ENCODE peak calls at places on chromosome 17, in eight cellular contexts. Q is NB4, I is lower leg skin, R is Peyer's patch, Z is prostate gland, E is heart left ventricle, H is endothelial cell of umbilical vein, V is breast epithelium. O is an unnamed sample.

GRCh38 chr17:35046245-35046644 is 17.3 kb downstream of the RFFL start:
- DNase-seq in E (no peak), I (no peak), R (no peak), Q (no peak), V (no peak), H (no peak), Z (no peak), O (no peak)

GRCh38 chr17:58487589-58488427 is at the start of gene HSF5:
- DNase-seq in Q (no peak), R (peak; percentile 80), E (no peak), H (peak; percentile 19), I (no peak), V (no peak), Z (no peak), O (peak; percentile 42)

GRCh38 chr17:42917236-42917603 is 16.6 kb downstream of the G6PC1 start:
- DNase-seq in I (no peak), E (no peak), V (no peak), R (no peak), H (peak; percentile 56), Q (no peak), Z (no peak), O (no peak)

GRCh38 chr17:77724876-77725615 is 233.5 kb upstream of the TNRC6C start:
- DNase-seq in R (no peak), H (no peak), V (peak; percentile 34), E (no peak), Q (no peak), I (peak; percentile 73), Z (no peak), O (peak; percentile 61)

GRCh38 chr17:74215332-74215727 is 2.0 kb downstream of the TTYH2 start:
- DNase-seq in H (no peak), Q (no peak), Z (no peak), I (no peak), V (no peak), R (no peak), E (peak; percentile 59), O (no peak)

GRCh38 chr17:71472809-71473789 is 647.7 kb upstream of the SOX9 start:
- DNase-seq in Z (peak; percentile 27), R (no peak), I (no peak), H (no peak), V (no peak), E (no peak), Q (peak; percentile 57), O (no peak)

GRCh38 chr17:75818326-75818885 is 25.8 kb downstream of the UNC13D start:
- DNase-seq in V (no peak), R (no peak), Z (no peak), I (no peak), H (no peak), Q (no peak), E (no peak), O (no peak)

GRCh38 chr17:62800580-62800979 is 7.5 kb downstream of the MARCHF10 start:
- DNase-seq in V (peak; percentile 67), Z (peak; percentile 33), E (no peak), Q (no peak), H (no peak), R (no peak), I (peak; percentile 71), O (no peak)

GRCh38 chr17:45038771-45039634 is 12.4 kb downstream of the DCAKD start:
- DNase-seq in Z (peak; percentile 91), Q (no peak), I (no peak), H (no peak), E (no peak), V (peak; percentile 93), R (no peak), O (no peak)

GRCh38 chr17:32940706-32941390 is 12.9 kb downstream of the TMEM98 start:
- DNase-seq in I (no peak), Q (no peak), H (no peak), V (no peak), E (no peak), R (no peak), Z (no peak), O (no peak)

GRCh38 chr17:32936894-32937500 is 9.0 kb downstream of the TMEM98 start:
- DNase-seq in Q (peak; percentile 64), R (peak; percentile 48), E (peak; percentile 44), I (peak; percentile 93), H (peak; percentile 90), Z (peak; percentile 72), V (peak; percentile 93), O (peak; percentile 78)

GRCh38 chr17:32931686-32932085 is 3.7 kb downstream of the TMEM98 start:
- DNase-seq in Z (no peak), I (no peak), R (no peak), H (no peak), E (no peak), Q (no peak), V (no peak), O (no peak)

GRCh38 chr17:32933881-32934280 is 5.9 kb downstream of the TMEM98 start:
- DNase-seq in E (no peak), I (peak; percentile 59), H (no peak), Z (no peak), V (no peak), R (no peak), Q (no peak), O (no peak)

GRCh38 chr17:32936157-32936893 is 8.4 kb downstream of the TMEM98 start:
- DNase-seq in E (no peak), Q (no peak), V (no peak), R (no peak), Z (no peak), H (no peak), I (peak; percentile 74), O (no peak)
- TF ChIP-seq POLR2A in E (no peak), Q (no peak), V (no peak), R (no peak), Z (no peak), H (no peak), I (no peak), O (no peak)

GRCh38 chr17:51260237-51260959 is at the start of gene UTP18:
- DNase-seq in Z (peak; percentile 96), I (peak; percentile 99), E (peak; percentile 99), Q (peak; percentile 97), H (peak; percentile 97), V (peak; percentile 95), R (peak; percentile 92), O (peak; percentile 98)
- TF ChIP-seq POLR2A in Z (peak; percentile 47), I (peak; percentile 10), E (no peak), Q (peak; percentile 40), H (peak; percentile 63), V (peak; percentile 25), R (peak; percentile 30), O (peak; percentile 65)

DNA sequence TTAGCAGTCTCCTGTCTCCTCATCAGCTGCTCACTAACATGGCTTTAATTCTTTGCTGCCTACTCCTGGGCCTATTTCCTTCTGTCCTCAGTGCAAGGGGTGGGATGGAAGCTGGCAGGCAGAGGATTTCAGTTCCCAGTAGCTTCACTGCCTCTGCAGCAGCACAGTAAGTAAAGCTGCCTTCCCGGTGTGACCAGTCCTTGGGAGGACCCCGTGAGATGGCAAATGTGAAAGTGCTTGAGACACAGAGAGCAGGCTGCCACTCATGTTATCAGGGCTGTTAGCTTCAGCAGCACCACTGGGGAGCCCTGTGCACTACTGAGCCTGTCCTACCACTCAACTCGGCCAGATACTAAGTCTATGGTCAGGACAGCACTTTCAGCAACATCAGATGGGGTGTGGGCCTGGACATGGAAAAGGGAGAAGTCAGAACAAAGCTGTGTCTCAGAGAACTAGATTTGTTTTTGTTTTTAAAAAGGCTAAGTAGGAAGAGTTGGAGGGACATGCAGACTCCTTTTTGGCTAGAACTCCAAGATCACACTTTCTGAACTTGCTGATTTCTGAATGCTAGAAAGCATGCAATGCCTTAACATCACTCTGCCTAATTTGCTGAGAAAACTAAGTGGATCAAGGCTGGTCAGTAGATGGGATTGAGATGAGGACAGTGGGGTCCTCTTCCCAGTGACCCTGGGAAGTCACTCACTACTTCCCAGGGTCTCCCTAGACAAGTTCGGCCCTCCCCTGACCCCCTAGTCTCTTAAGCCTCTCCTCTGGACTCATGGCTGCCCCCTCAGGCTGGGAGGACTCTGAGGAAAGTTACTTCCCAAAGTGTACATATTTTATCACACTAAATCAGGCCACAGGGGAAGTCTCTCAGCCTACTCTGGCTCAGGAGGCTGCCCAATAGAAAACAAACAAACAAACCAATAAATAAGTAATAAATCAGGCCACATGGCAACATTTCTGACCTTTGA is 1.1 kb downstream of the ACSF2 start:
- DNase-seq in Z (peak; percentile 57), V (no peak), E (peak; percentile 15), R (no peak), H (peak; percentile 45), I (no peak), Q (peak; percentile 56), O (peak; percentile 54)
- TF ChIP-seq POLR2A in Z (peak; percentile 27), V (no peak), E (no peak), R (peak; percentile 25), H (no peak), I (no peak), Q (no peak), O (peak; percentile 15)

GRCh38 chr17:8288336-8289102 is at the start of gene RANGRF:
- DNase-seq in V (peak; percentile 83), I (peak; percentile 98), Z (peak; percentile 86), R (peak; percentile 91), H (peak; percentile 82), E (peak; percentile 91), Q (peak; percentile 86), O (peak; percentile 93)
- TF ChIP-seq POLR2A in V (peak; percentile 36), I (peak; percentile 20), Z (peak; percentile 31), R (peak; percentile 84), H (no peak), E (no peak), Q (peak; percentile 57), O (peak; percentile 84)